ENCODE peak calls at places on chromosomes 6 and 20, in five cellular contexts. E, Z, S, W and X are unnamed samples.

GRCh38 chr6:126824815-126825214 is 293.7 kb upstream of the RSPO3 start:
- DNase-seq in S (no peak), W (no peak), E (no peak), Z (no peak), X (no peak)

GRCh38 chr6:14804444-14805210 is 441.2 kb upstream of the JARID2 start:
- DNase-seq in S (no peak), Z (peak; percentile 57), W (peak; percentile 87), E (peak; percentile 93), X (peak; percentile 24)

GRCh38 chr6:17600527-17601388 is 656 bp downstream of the FAM8A1 start:
- DNase-seq in Z (peak; percentile 64), S (no peak), E (peak; percentile 51), W (peak; percentile 76), X (peak; percentile 73)

GRCh38 chr6:116144590-116144989 is 18.7 kb upstream of the COL10A1 start:
- DNase-seq in S (no peak), W (no peak), Z (no peak), E (no peak), X (no peak)

GRCh38 chr6:136599324-136600011 is 49.2 kb upstream of the MAP7 start:
- DNase-seq in W (no peak), S (no peak), E (peak; percentile 39), Z (no peak), X (no peak)

GRCh38 chr6:164163239-164163638 is 748.7 kb downstream of the QKI start:
- DNase-seq in W (no peak), S (no peak), Z (no peak), E (no peak), X (no peak)

GRCh38 chr6:122014961-122015360 is 384.5 kb upstream of the HSF2 start:
- DNase-seq in W (no peak), Z (no peak), E (no peak), S (no peak), X (no peak)

GRCh38 chr20:52410182-52410647 is 218.6 kb upstream of the ZFP64 start:
- DNase-seq in E (no peak), S (no peak), Z (no peak), W (no peak), X (no peak)

GRCh38 chr20:57843941-57844625 is 134.3 kb upstream of the PMEPA1 start:
- DNase-seq in W (no peak), S (no peak), E (no peak), Z (no peak), X (no peak)

GRCh38 chr6:140546640-140547039 is 1172.2 kb upstream of the CITED2 start:
- DNase-seq in S (no peak), E (no peak), Z (no peak), W (no peak), X (no peak)

GRCh38 chr6:140542858-140543257 is 1168.4 kb upstream of the CITED2 start:
- DNase-seq in S (peak; percentile 69), E (no peak), W (no peak), Z (no peak), X (no peak)

GRCh38 chr6:140544431-140544830 is 1170.0 kb upstream of the CITED2 start:
- DNase-seq in Z (no peak), E (no peak), W (no peak), S (no peak), X (no peak)

GRCh38 chr6:140548379-140548778 is 1173.9 kb upstream of the CITED2 start:
- DNase-seq in S (no peak), W (no peak), E (no peak), Z (no peak), X (no peak)
- TF ChIP-seq CTCF in S (no peak), W (no peak), E (no peak), Z (no peak), X (no peak)

GRCh38 chr20:47365023-47365764 is 8.7 kb upstream of the ZMYND8 start:
- DNase-seq in S (no peak), W (peak; percentile 31), Z (no peak), E (no peak), X (no peak)

GRCh38 chr20:47360489-47361267 is 4.2 kb upstream of the ZMYND8 start:
- DNase-seq in E (peak; percentile 93), Z (peak; percentile 78), W (peak; percentile 84), S (no peak), X (peak; percentile 81)

GRCh38 chr20:47360207-47360488 is 3.6 kb upstream of the ZMYND8 start:
- DNase-seq in S (no peak), Z (peak; percentile 61), E (peak; percentile 32), W (peak; percentile 41), X (peak; percentile 65)

GRCh38 chr20:47361268-47361665 is 4.8 kb upstream of the ZMYND8 start:
- DNase-seq in W (peak; percentile 21), E (no peak), Z (no peak), S (no peak), X (no peak)

DNA sequence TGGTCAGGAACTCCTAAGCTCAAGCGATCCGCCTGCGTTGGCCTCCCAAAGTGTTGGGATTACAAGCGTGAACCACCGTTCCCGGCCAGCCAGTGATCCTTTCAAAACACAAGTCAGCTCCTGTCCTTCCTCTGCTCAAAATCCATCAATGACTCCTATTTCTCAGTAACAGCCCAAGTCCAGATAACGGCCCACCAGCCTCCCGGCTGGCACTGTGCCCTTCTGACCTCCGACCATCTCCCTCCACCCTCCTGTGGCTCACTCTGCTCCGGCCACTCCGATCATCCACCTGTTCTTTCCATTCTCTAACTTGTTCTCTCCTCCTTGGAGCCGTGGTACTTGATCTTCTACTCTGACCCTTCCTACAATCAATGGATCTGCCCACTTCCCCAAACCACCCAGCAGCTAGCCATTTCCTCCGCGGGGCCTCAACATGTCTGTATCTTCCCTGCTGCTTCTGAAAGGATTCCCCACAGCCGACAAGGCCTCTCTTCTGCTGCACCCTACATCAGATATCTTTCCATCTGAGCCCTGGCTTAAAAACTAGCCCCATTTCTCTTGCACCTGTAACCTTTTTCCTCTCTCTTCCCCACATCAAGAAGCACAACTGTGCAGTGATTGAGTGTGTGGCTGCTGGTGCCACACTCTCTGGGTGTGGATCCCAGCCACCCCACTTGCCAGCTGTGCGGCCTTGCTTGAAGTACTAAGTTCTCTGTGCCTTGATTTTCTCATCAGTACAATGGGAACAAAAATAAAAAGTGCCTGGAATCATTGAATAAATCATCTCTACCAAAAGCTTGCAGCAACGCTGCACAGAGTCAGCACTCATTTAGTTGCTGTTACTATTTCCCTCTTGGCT is 6.1 kb upstream of the ZMYND8 start:
- DNase-seq in Z (no peak), W (peak; percentile 39), S (no peak), E (peak; percentile 15), X (no peak)
- H3K4me1 ChIP-seq in Z (peaks cover 45% of the 10 kb centered on the region), W (peaks cover 27% of the 10 kb centered on the region), S (peaks cover 34% of the 10 kb centered on the region), E (peaks cover 45% of the 10 kb centered on the region), X (peaks cover 27% of the 10 kb centered on the region)

GRCh38 chr6:22134308-22134707 is 162.5 kb downstream of the PRL start:
- DNase-seq in W (no peak), Z (no peak), E (no peak), S (no peak), X (no peak)
- TF ChIP-seq POLR2A in W (no peak), Z (no peak), E (no peak), S (no peak), X (no peak)

DNA sequence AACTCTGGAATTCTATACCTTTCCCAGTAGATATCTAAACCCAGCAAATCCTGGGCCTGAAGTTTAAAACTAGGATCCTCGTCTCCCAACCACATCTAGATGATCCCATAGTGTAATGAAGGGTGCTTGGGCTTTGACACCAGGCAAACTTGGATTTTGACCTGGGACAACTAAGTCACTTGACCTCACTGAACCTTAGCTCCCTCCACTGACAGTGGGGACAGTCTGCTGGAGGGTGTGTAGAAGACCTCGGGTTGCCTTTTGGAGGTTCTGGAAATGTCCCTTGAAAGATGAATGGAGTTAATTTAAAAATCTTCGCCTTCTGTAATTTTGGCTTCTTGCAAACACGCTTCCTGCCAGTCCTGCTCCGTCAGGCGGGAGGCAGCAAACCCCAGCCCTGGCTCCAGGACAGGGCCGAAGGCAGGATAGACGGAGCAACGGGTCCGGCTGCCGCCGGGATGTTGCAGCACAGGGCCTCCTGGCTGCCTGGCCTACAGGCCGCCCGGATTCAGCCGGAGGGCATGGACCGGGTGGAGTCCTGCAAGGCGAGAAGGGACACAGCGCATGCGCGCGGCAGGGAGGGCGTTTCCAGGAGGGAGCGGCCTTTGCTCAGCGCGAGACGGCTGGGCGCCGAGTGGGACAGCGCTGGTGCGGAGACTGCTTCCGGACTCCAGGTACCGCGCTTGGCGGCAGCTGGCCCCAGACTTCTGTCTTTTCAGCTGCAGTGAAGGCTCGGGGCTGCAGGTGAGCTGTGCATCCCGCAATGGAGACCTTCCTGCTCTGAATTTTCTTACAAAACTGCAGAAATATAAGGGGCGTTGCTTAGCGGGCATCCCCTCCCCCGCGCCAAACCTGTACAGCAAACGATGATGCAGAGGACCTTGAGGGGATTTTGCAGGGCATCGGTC is at the start of gene TMEM14A:
- DNase-seq in W (peak; percentile 98), Z (peak; percentile 95), E (peak; percentile 93), S (peak; percentile 68), X (peak; percentile 87)
- TF ChIP-seq CTCF in W (no peak), Z (no peak), E (peak; percentile 32), S (no peak), X (peak; percentile 2)

GRCh38 chr6:2900221-2900807 is 2.8 kb downstream of the SERPINB9 start:
- DNase-seq in Z (no peak), W (no peak), E (no peak), S (no peak), X (no peak)

GRCh38 chr6:2899596-2899995 is 3.5 kb downstream of the SERPINB9 start:
- DNase-seq in E (no peak), S (no peak), W (no peak), Z (no peak), X (no peak)

GRCh38 chr6:2896741-2897140 is 6.4 kb downstream of the SERPINB9 start:
- DNase-seq in Z (no peak), S (no peak), E (no peak), W (no peak), X (no peak)

GRCh38 chr6:2900821-2901644 is 2.1 kb downstream of the SERPINB9 start:
- DNase-seq in W (no peak), Z (no peak), E (peak; percentile 43), S (no peak), X (no peak)

DNA sequence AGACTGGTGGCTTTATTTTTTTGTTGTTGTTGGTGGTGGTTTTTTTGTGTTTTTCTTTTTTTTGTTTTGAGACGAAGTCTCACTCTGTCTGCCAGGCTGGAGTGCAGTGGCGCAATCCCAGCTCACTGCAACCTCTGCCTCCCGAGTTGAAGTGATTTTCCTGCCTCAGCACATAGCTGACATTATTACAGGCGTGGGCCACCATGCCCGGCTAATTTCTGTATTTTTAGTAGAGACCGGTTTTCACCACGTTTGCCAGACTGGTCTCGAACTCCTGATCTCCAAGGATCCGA is 693 bp downstream of the SERPINB9 start:
- DNase-seq in E (no peak), W (no peak), S (no peak), Z (no peak), X (no peak)
- H3K4me1 ChIP-seq in E (peaks cover 27% of the 10 kb centered on the region), W (peaks cover 4% of the 10 kb centered on the region), S (peaks cover 29% of the 10 kb centered on the region), Z (peaks cover 11% of the 10 kb centered on the region), X (no peaks in the 10 kb centered on the region)

GRCh38 chr6:130535242-130535641 is 169.4 kb downstream of the TMEM200A start:
- DNase-seq in W (no peak), Z (no peak), S (no peak), E (no peak), X (no peak)
- TF ChIP-seq POLR2A in W (no peak), Z (no peak), S (no peak), E (no peak), X (no peak)